ENCODE peak calls at places on chromosomes 12 and 14, in six cellular contexts. One of them, this sample, is unnamed. For H3K36me3, the result is how much of the 10 kb centered on the place peaks cover.

GRCh38 chr12:100857971-100858370 is 63.4 kb downstream of the ANO4 start:
- DNase-seq in mesenchymal stem cell: no peak
- DNase-seq in H1: no peak
- DNase-seq in IMR-90: peak
- DNase-seq in mesendoderm: no peak
- DNase-seq in trophoblast cell: peak
- DNase-seq in this sample: no peak

GRCh38 chr12:126770188-126770587 is 1496.8 kb upstream of the TMEM132C start:
- DNase-seq in H1: no peak
- DNase-seq in mesendoderm: no peak
- DNase-seq in IMR-90: no peak
- DNase-seq in mesenchymal stem cell: no peak
- DNase-seq in trophoblast cell: no peak
- DNase-seq in this sample: no peak

GRCh38 chr14:83300454-83301064 is 1766.9 kb upstream of the SEL1L start:
- DNase-seq in mesenchymal stem cell: peak
- DNase-seq in mesendoderm: peak
- DNase-seq in IMR-90: peak
- DNase-seq in H1: no peak
- DNase-seq in trophoblast cell: peak
- DNase-seq in this sample: peak

GRCh38 chr12:118052324-118053070 is 8.5 kb downstream of the WSB2 start:
- DNase-seq in trophoblast cell: peak
- DNase-seq in mesendoderm: peak
- DNase-seq in H1: no peak
- DNase-seq in IMR-90: peak
- DNase-seq in mesenchymal stem cell: peak
- DNase-seq in this sample: no peak

GRCh38 chr14:104516906-104517305 is 62.7 kb upstream of the C14orf180 start:
- DNase-seq in trophoblast cell: no peak
- DNase-seq in mesendoderm: no peak
- DNase-seq in mesenchymal stem cell: no peak
- DNase-seq in H1: no peak
- DNase-seq in IMR-90: no peak
- DNase-seq in this sample: no peak

GRCh38 chr12:62044450-62044849 is 215.8 kb upstream of the USP15 start:
- DNase-seq in mesenchymal stem cell: no peak
- DNase-seq in trophoblast cell: no peak
- DNase-seq in mesendoderm: no peak
- DNase-seq in IMR-90: no peak
- DNase-seq in H1: no peak
- DNase-seq in this sample: no peak

GRCh38 chr14:72894623-72895378 is 900 bp upstream of the DPF3 start:
- DNase-seq in H1: no peak
- DNase-seq in trophoblast cell: peak
- DNase-seq in IMR-90: no peak
- DNase-seq in mesenchymal stem cell: peak
- DNase-seq in mesendoderm: peak
- DNase-seq in this sample: peak

GRCh38 chr12:124496584-124496983 is 70.8 kb downstream of the NCOR2 start:
- DNase-seq in trophoblast cell: no peak
- DNase-seq in mesendoderm: peak
- DNase-seq in mesenchymal stem cell: peak
- DNase-seq in IMR-90: peak
- DNase-seq in H1: no peak
- DNase-seq in this sample: no peak

GRCh38 chr12:3134526-3135135 is 57.5 kb downstream of the TSPAN9 start:
- DNase-seq in trophoblast cell: no peak
- DNase-seq in IMR-90: no peak
- DNase-seq in H1: no peak
- DNase-seq in mesenchymal stem cell: no peak
- DNase-seq in mesendoderm: no peak
- DNase-seq in this sample: no peak

GRCh38 chr12:62642509-62642908 is 175.9 kb downstream of the MON2 start:
- DNase-seq in H1: no peak
- DNase-seq in mesendoderm: no peak
- DNase-seq in trophoblast cell: peak
- DNase-seq in mesenchymal stem cell: no peak
- DNase-seq in IMR-90: no peak
- DNase-seq in this sample: no peak

GRCh38 chr12:46944771-46945170 is 119.0 kb upstream of the SLC38A4 start:
- DNase-seq in H1: no peak
- DNase-seq in trophoblast cell: peak
- DNase-seq in mesendoderm: no peak
- DNase-seq in IMR-90: no peak
- DNase-seq in mesenchymal stem cell: peak
- DNase-seq in this sample: no peak

GRCh38 chr12:53389702-53390101 is 9.7 kb downstream of the SP1 start:
- DNase-seq in mesendoderm: no peak
- DNase-seq in trophoblast cell: no peak
- DNase-seq in IMR-90: no peak
- DNase-seq in H1: no peak
- DNase-seq in mesenchymal stem cell: no peak
- DNase-seq in this sample: no peak

GRCh38 chr14:21384494-21384851 is 654 bp upstream of the SUPT16H start:
- DNase-seq in mesendoderm: no peak
- DNase-seq in trophoblast cell: no peak
- DNase-seq in H1: no peak
- DNase-seq in mesenchymal stem cell: no peak
- DNase-seq in IMR-90: no peak
- DNase-seq in this sample: no peak

GRCh38 chr12:15752780-15753179 is 36.4 kb downstream of the EPS8 start:
- DNase-seq in trophoblast cell: no peak
- DNase-seq in IMR-90: peak
- DNase-seq in mesenchymal stem cell: peak
- DNase-seq in mesendoderm: no peak
- DNase-seq in H1: no peak
- DNase-seq in this sample: no peak

GRCh38 chr12:51863363-51863920 is 14.9 kb upstream of the FIGNL2 start:
- DNase-seq in mesenchymal stem cell: no peak
- DNase-seq in H1: no peak
- DNase-seq in mesendoderm: peak
- DNase-seq in trophoblast cell: no peak
- DNase-seq in IMR-90: no peak
- DNase-seq in this sample: peak

GRCh38 chr12:76398106-76398505 is 49.9 kb upstream of the BBS10 start:
- DNase-seq in mesendoderm: no peak
- DNase-seq in IMR-90: no peak
- DNase-seq in mesenchymal stem cell: no peak
- DNase-seq in H1: no peak
- DNase-seq in trophoblast cell: no peak
- DNase-seq in this sample: no peak
- H3K36me3 ChIP-seq in mesendoderm: under half
- H3K36me3 ChIP-seq in IMR-90: under half
- H3K36me3 ChIP-seq in mesenchymal stem cell: half or more
- H3K36me3 ChIP-seq in H1: under half
- H3K36me3 ChIP-seq in trophoblast cell: under half
- H3K36me3 ChIP-seq in this sample: half or more

GRCh38 chr14:74647834-74648361 is 35.9 kb upstream of the LTBP2 start:
- DNase-seq in IMR-90: no peak
- DNase-seq in mesendoderm: no peak
- DNase-seq in trophoblast cell: no peak
- DNase-seq in mesenchymal stem cell: no peak
- DNase-seq in H1: no peak
- DNase-seq in this sample: no peak

GRCh38 chr14:74647061-74647833 is 35.2 kb upstream of the LTBP2 start:
- DNase-seq in trophoblast cell: no peak
- DNase-seq in mesenchymal stem cell: no peak
- DNase-seq in H1: no peak
- DNase-seq in mesendoderm: no peak
- DNase-seq in IMR-90: no peak
- DNase-seq in this sample: no peak

GRCh38 chr14:74648643-74649042 is 36.6 kb upstream of the LTBP2 start:
- DNase-seq in H1: no peak
- DNase-seq in mesenchymal stem cell: no peak
- DNase-seq in trophoblast cell: no peak
- DNase-seq in IMR-90: no peak
- DNase-seq in mesendoderm: no peak
- DNase-seq in this sample: no peak

GRCh38 chr14:74649673-74650072 is 37.6 kb upstream of the LTBP2 start:
- DNase-seq in trophoblast cell: peak
- DNase-seq in H1: no peak
- DNase-seq in mesendoderm: no peak
- DNase-seq in IMR-90: no peak
- DNase-seq in mesenchymal stem cell: no peak
- DNase-seq in this sample: no peak

GRCh38 chr14:74649167-74649566 is 37.1 kb upstream of the LTBP2 start:
- DNase-seq in mesendoderm: peak
- DNase-seq in IMR-90: no peak
- DNase-seq in mesenchymal stem cell: no peak
- DNase-seq in H1: no peak
- DNase-seq in trophoblast cell: peak
- DNase-seq in this sample: no peak
- H3K4me2 ChIP-seq in mesendoderm: no peak
- H3K4me2 ChIP-seq in IMR-90: no peak
- H3K4me2 ChIP-seq in mesenchymal stem cell: no peak
- H3K4me2 ChIP-seq in H1: no peak
- H3K4me2 ChIP-seq in trophoblast cell: no peak
- H3K4me2 ChIP-seq in this sample: no peak

GRCh38 chr14:67695394-67695949 is at the start of gene RDH11:
- DNase-seq in H1: peak
- DNase-seq in mesenchymal stem cell: peak
- DNase-seq in trophoblast cell: peak
- DNase-seq in mesendoderm: peak
- DNase-seq in IMR-90: peak
- DNase-seq in this sample: peak
- H3K18ac ChIP-seq in H1: peak
- H3K18ac ChIP-seq in mesenchymal stem cell: peak
- H3K18ac ChIP-seq in trophoblast cell: peak
- H3K18ac ChIP-seq in mesendoderm: peak
- H3K18ac ChIP-seq in IMR-90: no peak
- H3K18ac ChIP-seq in this sample: peak

GRCh38 chr14:54782803-54783659 is 119.6 kb downstream of the GCH1 start:
- DNase-seq in IMR-90: no peak
- DNase-seq in mesendoderm: peak
- DNase-seq in H1: no peak
- DNase-seq in mesenchymal stem cell: no peak
- DNase-seq in trophoblast cell: no peak
- DNase-seq in this sample: no peak

GRCh38 chr14:54778618-54779017 is 124.0 kb downstream of the GCH1 start:
- DNase-seq in IMR-90: no peak
- DNase-seq in mesenchymal stem cell: no peak
- DNase-seq in trophoblast cell: no peak
- DNase-seq in H1: no peak
- DNase-seq in mesendoderm: no peak
- DNase-seq in this sample: no peak

GRCh38 chr14:54781936-54782802 is 120.5 kb downstream of the GCH1 start:
- DNase-seq in IMR-90: no peak
- DNase-seq in mesendoderm: no peak
- DNase-seq in H1: no peak
- DNase-seq in trophoblast cell: no peak
- DNase-seq in mesenchymal stem cell: no peak
- DNase-seq in this sample: no peak

GRCh38 chr14:54783660-54784015 is 119.0 kb downstream of the GCH1 start:
- DNase-seq in mesendoderm: no peak
- DNase-seq in mesenchymal stem cell: no peak
- DNase-seq in trophoblast cell: no peak
- DNase-seq in IMR-90: no peak
- DNase-seq in H1: no peak
- DNase-seq in this sample: no peak

GRCh38 chr14:54781080-54781479 is 121.5 kb downstream of the GCH1 start:
- DNase-seq in mesenchymal stem cell: no peak
- DNase-seq in trophoblast cell: no peak
- DNase-seq in mesendoderm: no peak
- DNase-seq in IMR-90: no peak
- DNase-seq in H1: no peak
- DNase-seq in this sample: no peak
- H3K36me3 ChIP-seq in mesenchymal stem cell: half or more
- H3K36me3 ChIP-seq in trophoblast cell: half or more
- H3K36me3 ChIP-seq in mesendoderm: under half
- H3K36me3 ChIP-seq in IMR-90: half or more
- H3K36me3 ChIP-seq in H1: under half
- H3K36me3 ChIP-seq in this sample: half or more

GRCh38 chr12:96136720-96137378 is 57.3 kb upstream of the ELK3 start:
- DNase-seq in IMR-90: peak
- DNase-seq in mesendoderm: no peak
- DNase-seq in mesenchymal stem cell: peak
- DNase-seq in H1: no peak
- DNase-seq in trophoblast cell: no peak
- DNase-seq in this sample: no peak
- H3K4me2 ChIP-seq in IMR-90: no peak
- H3K4me2 ChIP-seq in mesendoderm: no peak
- H3K4me2 ChIP-seq in mesenchymal stem cell: no peak
- H3K4me2 ChIP-seq in H1: no peak
- H3K4me2 ChIP-seq in trophoblast cell: no peak
- H3K4me2 ChIP-seq in this sample: no peak

GRCh38 chr14:93957751-93958566 is 18.4 kb downstream of the ASB2 start:
- DNase-seq in IMR-90: no peak
- DNase-seq in mesenchymal stem cell: no peak
- DNase-seq in H1: no peak
- DNase-seq in mesendoderm: no peak
- DNase-seq in trophoblast cell: no peak
- DNase-seq in this sample: no peak

GRCh38 chr14:93958567-93959238 is 17.7 kb downstream of the ASB2 start:
- DNase-seq in mesendoderm: no peak
- DNase-seq in trophoblast cell: no peak
- DNase-seq in H1: no peak
- DNase-seq in IMR-90: no peak
- DNase-seq in mesenchymal stem cell: no peak
- DNase-seq in this sample: no peak

GRCh38 chr14:93956082-93956481 is 20.3 kb downstream of the ASB2 start:
- DNase-seq in mesenchymal stem cell: no peak
- DNase-seq in mesendoderm: no peak
- DNase-seq in IMR-90: no peak
- DNase-seq in trophoblast cell: no peak
- DNase-seq in H1: no peak
- DNase-seq in this sample: no peak

GRCh38 chr14:93956514-93957332 is 19.6 kb downstream of the ASB2 start:
- DNase-seq in H1: no peak
- DNase-seq in mesenchymal stem cell: no peak
- DNase-seq in IMR-90: no peak
- DNase-seq in trophoblast cell: no peak
- DNase-seq in mesendoderm: no peak
- DNase-seq in this sample: no peak

GRCh38 chr14:93957333-93957710 is 19.0 kb downstream of the ASB2 start:
- DNase-seq in trophoblast cell: no peak
- DNase-seq in mesenchymal stem cell: no peak
- DNase-seq in IMR-90: no peak
- DNase-seq in mesendoderm: no peak
- DNase-seq in H1: no peak
- DNase-seq in this sample: no peak
- H3K18ac ChIP-seq in trophoblast cell: no peak
- H3K18ac ChIP-seq in mesenchymal stem cell: no peak
- H3K18ac ChIP-seq in IMR-90: no peak
- H3K18ac ChIP-seq in mesendoderm: no peak
- H3K18ac ChIP-seq in H1: no peak
- H3K18ac ChIP-seq in this sample: peak

DNA sequence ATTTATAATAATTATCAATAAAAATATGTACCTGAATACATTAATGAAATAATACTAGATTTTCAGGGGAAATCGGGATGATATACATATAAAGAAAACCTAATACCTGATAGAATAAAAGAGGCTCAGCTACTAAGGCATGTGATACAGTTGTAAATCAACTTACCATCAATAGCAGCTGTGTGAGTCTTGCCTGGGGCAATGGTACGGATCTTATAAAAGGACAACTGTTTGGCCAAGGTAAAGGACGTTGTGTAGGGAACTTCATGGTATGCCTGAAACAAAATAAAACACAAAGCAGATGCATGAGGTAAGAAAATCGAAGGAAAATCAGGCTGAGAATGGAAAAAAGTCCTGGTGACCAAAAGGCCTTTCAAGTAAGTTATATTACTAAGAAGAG is 25.4 kb downstream of the NEK9 start:
- DNase-seq in mesenchymal stem cell: no peak
- DNase-seq in IMR-90: no peak
- DNase-seq in H1: no peak
- DNase-seq in trophoblast cell: no peak
- DNase-seq in mesendoderm: no peak
- DNase-seq in this sample: no peak
- H3K36me3 ChIP-seq in mesenchymal stem cell: half or more
- H3K36me3 ChIP-seq in IMR-90: under half
- H3K36me3 ChIP-seq in H1: half or more
- H3K36me3 ChIP-seq in trophoblast cell: under half
- H3K36me3 ChIP-seq in mesendoderm: under half
- H3K36me3 ChIP-seq in this sample: half or more